ENCODE peak calls at places on chromosomes 5 and 9, in four cellular contexts. N is fibroblast of villous mesenchyme, D is GM12891, P is fibroblast of lung. K is an unnamed sample.

GRCh38 chr5:68033961-68034581 is 181.5 kb upstream of the PIK3R1 start:
- DNase-seq in P (peak; percentile 39), D (no peak), N (peak; percentile 36), K (no peak)

GRCh38 chr9:97425336-97425991 is 13.6 kb downstream of the TDRD7 start:
- DNase-seq in D (no peak), N (no peak), P (no peak), K (no peak)

GRCh38 chr9:133400292-133400691 is 17.5 kb downstream of the REXO4 start:
- DNase-seq in P (no peak), D (no peak), N (no peak), K (no peak)

GRCh38 chr9:128169925-128170324 is 9.9 kb downstream of the BBLN start:
- DNase-seq in D (no peak), N (no peak), P (no peak), K (no peak)

GRCh38 chr5:178376906-178377582 is 144.4 kb upstream of the PHYKPL start:
- DNase-seq in D (no peak), N (no peak), P (no peak), K (no peak)

GRCh38 chr5:127508644-127509373 is 8.6 kb upstream of the PRRC1 start:
- DNase-seq in N (no peak), D (no peak), P (no peak), K (no peak)

GRCh38 chr5:1673042-1673674 is 126.5 kb downstream of the MRPL36 start:
- DNase-seq in P (peak; percentile 7), D (no peak), N (peak; percentile 24), K (peak; percentile 82)

GRCh38 chr5:151463137-151464029 is 16.0 kb downstream of the SLC36A1 start:
- DNase-seq in D (no peak), N (no peak), P (no peak), K (no peak)

GRCh38 chr5:56078675-56079500 is 84.1 kb upstream of the IL6ST start:
- DNase-seq in D (no peak), N (peak; percentile 67), P (peak; percentile 85), K (peak; percentile 74)

GRCh38 chr9:134331186-134332025 is 5.2 kb downstream of the RXRA start:
- DNase-seq in D (no peak), N (no peak), P (no peak), K (no peak)

GRCh38 chr5:78424680-78425079 is 64.3 kb downstream of the SCAMP1 start:
- DNase-seq in D (no peak), P (no peak), N (no peak), K (no peak)

GRCh38 chr5:54535149-54535844 is 17.7 kb downstream of the SNX18 start:
- DNase-seq in D (no peak), P (no peak), N (no peak), K (no peak)

GRCh38 chr9:116589392-116590354 is 97.4 kb upstream of the TRIM32 start:
- DNase-seq in D (peak; percentile 22), N (peak; percentile 74), P (peak; percentile 67), K (no peak)

GRCh38 chr9:129284607-129285291 is 106.7 kb upstream of the IER5L start:
- DNase-seq in N (no peak), D (no peak), P (no peak), K (peak; percentile 76)

GRCh38 chr5:113336975-113337374 is 97.8 kb downstream of the TSSK1B start:
- DNase-seq in P (peak; percentile 70), D (no peak), N (peak; percentile 74), K (peak; percentile 40)

GRCh38 chr5:177498013-177498847 is 826 bp upstream of the PDLIM7 start:
- DNase-seq in D (no peak), P (no peak), N (peak; percentile 28), K (no peak)

GRCh38 chr5:158848634-158849033 is 251.1 kb downstream of the EBF1 start:
- DNase-seq in N (no peak), P (no peak), D (no peak), K (no peak)

GRCh38 chr5:143826909-143827514 is 15.1 kb downstream of the HMHB1 start:
- DNase-seq in N (no peak), D (no peak), P (peak; percentile 37), K (no peak)

GRCh38 chr9:22136446-22137140 is 127.5 kb upstream of the CDKN2B start:
- DNase-seq in D (no peak), P (peak; percentile 59), N (peak; percentile 73), K (no peak)

GRCh38 chr5:81904861-81905260 is 67.0 kb upstream of the ATG10 start:
- DNase-seq in N (peak; percentile 8), P (no peak), D (no peak), K (no peak)

GRCh38 chr9:129225815-129226214 is 47.8 kb upstream of the IER5L start:
- DNase-seq in N (peak; percentile 99), D (no peak), P (peak; percentile 56), K (no peak)

GRCh38 chr9:4430492-4431261 is 59.6 kb upstream of the SLC1A1 start:
- DNase-seq in D (no peak), N (no peak), P (peak; percentile 12), K (no peak)

GRCh38 chr9:84301851-84302250 is 38.7 kb downstream of the SLC28A3 start:
- DNase-seq in D (no peak), P (peak; percentile 46), N (peak; percentile 46), K (no peak)

GRCh38 chr5:19987594-19988345 is at the start of gene CDH18:
- DNase-seq in P (peak; percentile 56), D (no peak), N (peak; percentile 7), K (peak; percentile 15)

GRCh38 chr9:104795082-104795481 is 31.2 kb downstream of the NIPSNAP3B start:
- DNase-seq in N (peak; percentile 60), P (peak; percentile 24), D (no peak), K (no peak)

GRCh38 chr9:116142706-116143492 is 10.7 kb upstream of the PAPPA start:
- DNase-seq in P (no peak), N (no peak), D (no peak), K (no peak)

GRCh38 chr5:179303801-179304200 is 41.5 kb downstream of the ADAMTS2 start:
- DNase-seq in N (no peak), P (no peak), D (no peak), K (no peak)

GRCh38 chr5:73213566-73213998 is 40.6 kb downstream of the TMEM174 start:
- DNase-seq in N (peak; percentile 10), P (peak; percentile 68), D (no peak), K (no peak)

GRCh38 chr9:130660683-130661460 is 3.5 kb upstream of the PRDM12 start:
- DNase-seq in P (no peak), D (no peak), N (no peak), K (no peak)

GRCh38 chr9:131418143-131419028 is 24.5 kb downstream of the PRRC2B start:
- DNase-seq in N (peak; percentile 66), D (no peak), P (no peak), K (no peak)

GRCh38 chr5:159095882-159096554 is 3.7 kb downstream of the EBF1 start:
- DNase-seq in P (no peak), D (no peak), N (no peak), K (no peak)

GRCh38 chr9:6272229-6272597 is 56.0 kb upstream of the TPD52L3 start:
- DNase-seq in N (peak; percentile 93), D (no peak), P (peak; percentile 96), K (no peak)

K was measured in lower leg skin.